ENCODE peak calls at places on chromosomes 6 and 20, in seven cellular contexts. A, F, X, T, C, K and G are unnamed samples.

GRCh38 chr6:23455754-23456153 is 670.3 kb upstream of the NRSN1 start:
- DNase-seq in C (no peak), K (no peak), X (no peak), F (no peak), T (no peak), A (no peak), G (no peak)

GRCh38 chr20:48697845-48698491 is 129.8 kb downstream of the PREX1 start:
- DNase-seq in C (peak; percentile 85), A (peak; percentile 39), F (peak; percentile 91), K (peak; percentile 62), X (peak; percentile 58), T (no peak), G (peak; percentile 93)

GRCh38 chr6:142045380-142046270 is 87.1 kb upstream of the GJE1 start:
- DNase-seq in A (no peak), K (no peak), C (no peak), T (no peak), F (no peak), X (peak; percentile 26), G (no peak)

GRCh38 chr6:165884813-165885765 is 222.0 kb upstream of the PDE10A start:
- DNase-seq in T (peak; percentile 72), C (peak; percentile 81), X (peak; percentile 30), A (peak; percentile 90), K (peak; percentile 75), F (peak; percentile 86), G (peak; percentile 74)

GRCh38 chr6:140462495-140463311 is 1088.3 kb upstream of the CITED2 start:
- DNase-seq in A (no peak), F (no peak), T (no peak), K (peak; percentile 23), C (no peak), X (no peak), G (no peak)

GRCh38 chr20:5000263-5001173 is 792 bp downstream of the SLC23A2 start:
- DNase-seq in C (peak; percentile 43), K (peak; percentile 30), X (no peak), T (peak; percentile 28), A (peak; percentile 54), F (peak; percentile 83), G (peak; percentile 79)

GRCh38 chr6:129432738-129433137 is 277.2 kb downstream of the ARHGAP18 start:
- DNase-seq in X (no peak), A (no peak), T (no peak), K (no peak), F (no peak), C (no peak), G (no peak)

GRCh38 chr6:130810307-130811030 is 16.7 kb upstream of the SMLR1 start:
- DNase-seq in C (no peak), K (no peak), F (no peak), X (no peak), T (no peak), A (no peak), G (no peak)

GRCh38 chr6:166598441-166599138 is 12.1 kb upstream of the RAMACL start:
- DNase-seq in C (peak; percentile 51), K (no peak), T (no peak), X (no peak), A (peak; percentile 65), F (no peak), G (no peak)

GRCh38 chr20:62296724-62297448 is 5.9 kb upstream of the ADRM1 start:
- DNase-seq in X (no peak), A (no peak), F (no peak), C (no peak), T (no peak), K (peak; percentile 91), G (no peak)

GRCh38 chr20:22720206-22720605 is 135.8 kb upstream of the FOXA2 start:
- DNase-seq in T (no peak), C (no peak), A (no peak), X (no peak), K (no peak), F (no peak), G (no peak)

GRCh38 chr20:45991616-45992015 is 17.1 kb upstream of the MMP9 start:
- DNase-seq in C (no peak), X (no peak), K (no peak), A (no peak), T (no peak), F (no peak), G (peak; percentile 25)

GRCh38 chr6:113361014-113361645 is 496.0 kb upstream of the MARCKS start:
- DNase-seq in X (peak; percentile 30), T (no peak), A (no peak), F (no peak), K (no peak), C (no peak), G (no peak)

GRCh38 chr6:40763001-40763400 is 175.8 kb upstream of the LRFN2 start:
- DNase-seq in T (no peak), C (peak; percentile 62), A (no peak), X (no peak), F (no peak), K (no peak), G (no peak)

GRCh38 chr6:37934276-37934675 is 114.7 kb downstream of the ZFAND3 start:
- DNase-seq in C (no peak), T (no peak), F (no peak), X (no peak), K (no peak), A (no peak), G (no peak)

GRCh38 chr6:37623666-37624065 is 74.0 kb downstream of the MDGA1 start:
- DNase-seq in X (no peak), K (no peak), F (no peak), A (no peak), T (no peak), C (no peak), G (no peak)

GRCh38 chr6:109918227-109918626 is 59.9 kb upstream of the GPR6 start:
- DNase-seq in C (no peak), X (no peak), T (no peak), K (no peak), A (no peak), F (no peak), G (no peak)

GRCh38 chr6:84641076-84641475 is 123.3 kb downstream of the TBX18 start:
- DNase-seq in T (no peak), X (no peak), K (no peak), A (no peak), F (no peak), C (peak; percentile 18), G (no peak)

GRCh38 chr6:148175511-148176188 is 167.0 kb upstream of the SASH1 start:
- DNase-seq in F (no peak), C (no peak), X (no peak), A (no peak), T (no peak), K (no peak), G (no peak)

GRCh38 chr20:57083072-57083471 is 183.4 kb downstream of the BMP7 start:
- DNase-seq in X (no peak), C (no peak), K (no peak), A (no peak), T (no peak), F (no peak), G (no peak)

GRCh38 chr20:57258055-57258454 is 8.4 kb downstream of the BMP7 start:
- DNase-seq in F (no peak), K (no peak), T (no peak), A (no peak), X (no peak), C (no peak), G (no peak)

GRCh38 chr6:42230320-42231034 is 12.8 kb upstream of the MRPS10 start:
- DNase-seq in K (no peak), X (peak; percentile 48), A (no peak), C (no peak), T (no peak), F (peak; percentile 43), G (no peak)